ENCODE peak calls at places on chromosomes 2 and 18, in ten cellular contexts. One of them, this sample, is unnamed.

GRCh38 chr2:166494140-166494544 is at the start of gene SCN7A:
- DNase-seq in adrenal gland: peak
- DNase-seq in GM12865: no peak
- DNase-seq in fibroblast of the aortic adventitia: peak
- DNase-seq in mucosa of descending colon: peak
- DNase-seq in kidney: peak
- DNase-seq in GM23338: peak
- DNase-seq in dorsolateral prefrontal cortex: peak
- DNase-seq in osteocyte: no peak
- DNase-seq in spleen: peak
- DNase-seq in this sample: no peak

GRCh38 chr18:11393486-11393885 is 215.9 kb upstream of the SLC35G4 start:
- DNase-seq in adrenal gland: no peak
- DNase-seq in GM12865: no peak
- DNase-seq in fibroblast of the aortic adventitia: peak
- DNase-seq in mucosa of descending colon: no peak
- DNase-seq in kidney: no peak
- DNase-seq in GM23338: peak
- DNase-seq in dorsolateral prefrontal cortex: no peak
- DNase-seq in osteocyte: no peak
- DNase-seq in spleen: no peak
- DNase-seq in this sample: no peak

GRCh38 chr2:43495727-43496126 is 100.1 kb downstream of the THADA start:
- DNase-seq in adrenal gland: no peak
- DNase-seq in GM12865: no peak
- DNase-seq in fibroblast of the aortic adventitia: peak
- DNase-seq in mucosa of descending colon: no peak
- DNase-seq in kidney: no peak
- DNase-seq in GM23338: no peak
- DNase-seq in dorsolateral prefrontal cortex: no peak
- DNase-seq in osteocyte: no peak
- DNase-seq in spleen: no peak
- DNase-seq in this sample: no peak

GRCh38 chr2:68974251-68974650 is at the start of gene GKN1:
- DNase-seq in adrenal gland: no peak
- DNase-seq in GM12865: no peak
- DNase-seq in fibroblast of the aortic adventitia: no peak
- DNase-seq in mucosa of descending colon: no peak
- DNase-seq in kidney: no peak
- DNase-seq in GM23338: no peak
- DNase-seq in dorsolateral prefrontal cortex: no peak
- DNase-seq in osteocyte: no peak
- DNase-seq in spleen: no peak
- DNase-seq in this sample: no peak

GRCh38 chr18:8794133-8794986 is 89.0 kb downstream of the MTCL1 start:
- DNase-seq in adrenal gland: no peak
- DNase-seq in GM12865: no peak
- DNase-seq in fibroblast of the aortic adventitia: peak
- DNase-seq in mucosa of descending colon: no peak
- DNase-seq in kidney: no peak
- DNase-seq in GM23338: no peak
- DNase-seq in dorsolateral prefrontal cortex: no peak
- DNase-seq in osteocyte: no peak
- DNase-seq in spleen: no peak
- DNase-seq in this sample: peak

GRCh38 chr2:148990968-148991367 is 47.5 kb upstream of the LYPD6B start:
- DNase-seq in adrenal gland: no peak
- DNase-seq in GM12865: no peak
- DNase-seq in fibroblast of the aortic adventitia: no peak
- DNase-seq in mucosa of descending colon: no peak
- DNase-seq in kidney: no peak
- DNase-seq in GM23338: no peak
- DNase-seq in dorsolateral prefrontal cortex: no peak
- DNase-seq in osteocyte: no peak
- DNase-seq in spleen: no peak
- DNase-seq in this sample: no peak

GRCh38 chr2:108215794-108216211 is 24.0 kb upstream of the SULT1C3 start:
- DNase-seq in adrenal gland: no peak
- DNase-seq in GM12865: no peak
- DNase-seq in fibroblast of the aortic adventitia: peak
- DNase-seq in mucosa of descending colon: peak
- DNase-seq in kidney: no peak
- DNase-seq in GM23338: peak
- DNase-seq in dorsolateral prefrontal cortex: no peak
- DNase-seq in osteocyte: no peak
- DNase-seq in spleen: no peak
- DNase-seq in this sample: peak

GRCh38 chr2:33210626-33211025 is 263.9 kb downstream of the LTBP1 start:
- DNase-seq in adrenal gland: no peak
- DNase-seq in GM12865: no peak
- DNase-seq in fibroblast of the aortic adventitia: peak
- DNase-seq in mucosa of descending colon: no peak
- DNase-seq in kidney: peak
- DNase-seq in GM23338: peak
- DNase-seq in dorsolateral prefrontal cortex: no peak
- DNase-seq in osteocyte: no peak
- DNase-seq in spleen: no peak
- DNase-seq in this sample: peak

GRCh38 chr2:30688956-30689401 is 118.3 kb downstream of the CAPN13 start:
- DNase-seq in adrenal gland: no peak
- DNase-seq in GM12865: no peak
- DNase-seq in fibroblast of the aortic adventitia: no peak
- DNase-seq in mucosa of descending colon: no peak
- DNase-seq in kidney: no peak
- DNase-seq in GM23338: no peak
- DNase-seq in dorsolateral prefrontal cortex: peak
- DNase-seq in osteocyte: peak
- DNase-seq in spleen: no peak
- DNase-seq in this sample: no peak

GRCh38 chr2:160415991-160416390 is 77.6 kb downstream of the RBMS1 start:
- DNase-seq in adrenal gland: no peak
- DNase-seq in GM12865: no peak
- DNase-seq in fibroblast of the aortic adventitia: peak
- DNase-seq in mucosa of descending colon: no peak
- DNase-seq in kidney: no peak
- DNase-seq in GM23338: peak
- DNase-seq in dorsolateral prefrontal cortex: no peak
- DNase-seq in osteocyte: no peak
- DNase-seq in spleen: no peak
- DNase-seq in this sample: peak

GRCh38 chr2:154244932-154245331 is 373.2 kb downstream of the GALNT13 start:
- DNase-seq in adrenal gland: no peak
- DNase-seq in GM12865: no peak
- DNase-seq in fibroblast of the aortic adventitia: no peak
- DNase-seq in mucosa of descending colon: no peak
- DNase-seq in kidney: no peak
- DNase-seq in GM23338: no peak
- DNase-seq in dorsolateral prefrontal cortex: no peak
- DNase-seq in osteocyte: no peak
- DNase-seq in spleen: no peak
- DNase-seq in this sample: no peak

GRCh38 chr2:98598781-98599428 is 9.4 kb downstream of the COA5 start:
- DNase-seq in adrenal gland: no peak
- DNase-seq in GM12865: no peak
- DNase-seq in fibroblast of the aortic adventitia: peak
- DNase-seq in mucosa of descending colon: no peak
- DNase-seq in kidney: no peak
- DNase-seq in GM23338: no peak
- DNase-seq in dorsolateral prefrontal cortex: no peak
- DNase-seq in osteocyte: no peak
- DNase-seq in spleen: no peak
- DNase-seq in this sample: peak

GRCh38 chr2:74188018-74188601 is 9.4 kb upstream of the MOB1A start:
- DNase-seq in adrenal gland: no peak
- DNase-seq in GM12865: no peak
- DNase-seq in fibroblast of the aortic adventitia: peak
- DNase-seq in mucosa of descending colon: no peak
- DNase-seq in kidney: no peak
- DNase-seq in GM23338: peak
- DNase-seq in dorsolateral prefrontal cortex: no peak
- DNase-seq in osteocyte: peak
- DNase-seq in spleen: peak
- DNase-seq in this sample: peak

GRCh38 chr2:69741281-69742169 is at the start of gene ANXA4:
- DNase-seq in adrenal gland: peak
- DNase-seq in GM12865: peak
- DNase-seq in fibroblast of the aortic adventitia: peak
- DNase-seq in mucosa of descending colon: peak
- DNase-seq in kidney: peak
- DNase-seq in GM23338: peak
- DNase-seq in dorsolateral prefrontal cortex: no peak
- DNase-seq in osteocyte: peak
- DNase-seq in spleen: peak
- DNase-seq in this sample: peak

GRCh38 chr2:118016911-118017310 is 3.0 kb upstream of the CCDC93 start:
- DNase-seq in adrenal gland: no peak
- DNase-seq in GM12865: no peak
- DNase-seq in fibroblast of the aortic adventitia: no peak
- DNase-seq in mucosa of descending colon: no peak
- DNase-seq in kidney: no peak
- DNase-seq in GM23338: no peak
- DNase-seq in dorsolateral prefrontal cortex: no peak
- DNase-seq in osteocyte: no peak
- DNase-seq in spleen: no peak
- DNase-seq in this sample: no peak

GRCh38 chr18:21115519-21116411 is 4.2 kb upstream of the ROCK1 start:
- DNase-seq in adrenal gland: no peak
- DNase-seq in GM12865: no peak
- DNase-seq in fibroblast of the aortic adventitia: peak
- DNase-seq in mucosa of descending colon: no peak
- DNase-seq in kidney: no peak
- DNase-seq in GM23338: peak
- DNase-seq in dorsolateral prefrontal cortex: no peak
- DNase-seq in osteocyte: no peak
- DNase-seq in spleen: no peak
- DNase-seq in this sample: peak

GRCh38 chr2:200223385-200223784 is 83.1 kb upstream of the SPATS2L start:
- DNase-seq in adrenal gland: no peak
- DNase-seq in GM12865: no peak
- DNase-seq in fibroblast of the aortic adventitia: peak
- DNase-seq in mucosa of descending colon: no peak
- DNase-seq in kidney: no peak
- DNase-seq in GM23338: no peak
- DNase-seq in dorsolateral prefrontal cortex: no peak
- DNase-seq in osteocyte: no peak
- DNase-seq in spleen: no peak
- DNase-seq in this sample: peak

DNA sequence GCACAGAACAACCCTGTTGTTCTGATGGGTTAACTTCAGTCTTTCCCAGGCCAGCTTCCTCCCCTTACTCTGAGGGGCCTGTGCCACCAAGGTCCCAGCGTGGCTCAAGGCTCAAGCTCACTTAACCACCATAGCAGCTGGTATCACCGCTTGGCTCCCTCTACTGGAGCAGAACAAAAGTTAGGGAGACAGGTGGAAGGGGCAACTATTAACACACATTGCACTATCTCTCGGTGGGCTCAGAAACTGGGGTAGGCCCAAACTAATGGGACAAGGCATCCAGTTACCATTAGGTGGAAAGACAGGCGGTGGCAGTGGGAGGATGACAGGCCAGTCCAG is 88.7 kb upstream of the ATL2 start:
- DNase-seq in adrenal gland: peak
- DNase-seq in GM12865: peak
- DNase-seq in fibroblast of the aortic adventitia: no peak
- DNase-seq in mucosa of descending colon: peak
- DNase-seq in kidney: no peak
- DNase-seq in GM23338: peak
- DNase-seq in dorsolateral prefrontal cortex: no peak
- DNase-seq in osteocyte: no peak
- DNase-seq in spleen: no peak
- DNase-seq in this sample: peak
- TF ChIP-seq CTCF in adrenal gland: peak
- TF ChIP-seq CTCF in GM12865: peak
- TF ChIP-seq CTCF in fibroblast of the aortic adventitia: peak
- TF ChIP-seq CTCF in mucosa of descending colon: peak
- TF ChIP-seq CTCF in kidney: peak
- TF ChIP-seq CTCF in GM23338: peak
- TF ChIP-seq CTCF in dorsolateral prefrontal cortex: peak
- TF ChIP-seq CTCF in osteocyte: peak
- TF ChIP-seq CTCF in spleen: peak
- TF ChIP-seq CTCF in this sample: peak

GRCh38 chr2:42493885-42494433 is at the start of gene KCNG3:
- DNase-seq in adrenal gland: peak
- DNase-seq in GM12865: peak
- DNase-seq in fibroblast of the aortic adventitia: no peak
- DNase-seq in mucosa of descending colon: peak
- DNase-seq in kidney: peak
- DNase-seq in GM23338: peak
- DNase-seq in dorsolateral prefrontal cortex: peak
- DNase-seq in osteocyte: no peak
- DNase-seq in spleen: peak
- DNase-seq in this sample: no peak
- TF ChIP-seq CTCF in adrenal gland: no peak
- TF ChIP-seq CTCF in GM12865: no peak
- TF ChIP-seq CTCF in fibroblast of the aortic adventitia: no peak
- TF ChIP-seq CTCF in mucosa of descending colon: no peak
- TF ChIP-seq CTCF in kidney: no peak
- TF ChIP-seq CTCF in GM23338: no peak
- TF ChIP-seq CTCF in dorsolateral prefrontal cortex: no peak
- TF ChIP-seq CTCF in osteocyte: no peak
- TF ChIP-seq CTCF in spleen: no peak
- TF ChIP-seq CTCF in this sample: no peak

DNA sequence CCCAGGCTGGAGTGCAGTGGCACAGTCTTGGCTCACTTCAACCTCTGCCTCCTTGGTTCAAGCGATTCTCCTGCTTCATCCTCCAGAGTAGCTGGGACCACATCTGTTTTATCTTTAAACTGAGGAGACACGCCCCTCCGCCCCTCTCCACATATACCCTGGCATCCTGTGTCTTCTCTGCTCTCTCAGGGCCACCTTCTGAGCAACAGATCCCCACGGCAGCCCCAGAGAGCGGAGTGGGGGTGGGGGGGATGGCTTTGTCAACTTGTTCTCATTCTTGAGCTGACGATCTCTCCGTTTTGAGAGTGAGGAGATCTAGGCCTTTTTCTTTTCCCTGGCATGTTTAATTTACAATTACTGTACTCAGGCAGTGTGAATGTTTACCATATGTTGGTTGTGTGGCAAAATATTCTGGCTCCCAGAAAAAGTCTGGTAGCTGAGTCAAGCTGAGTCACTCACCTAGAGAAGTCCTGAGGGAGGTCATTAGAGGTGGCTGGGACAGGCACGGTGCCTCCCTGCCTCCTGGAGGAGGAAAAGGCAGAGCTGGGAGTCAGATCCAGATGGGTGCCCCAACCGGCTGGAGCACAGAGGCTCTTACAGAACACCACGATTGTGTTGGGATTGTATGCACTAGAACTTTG is 19.5 kb upstream of the ID2 start:
- DNase-seq in adrenal gland: no peak
- DNase-seq in GM12865: no peak
- DNase-seq in fibroblast of the aortic adventitia: peak
- DNase-seq in mucosa of descending colon: no peak
- DNase-seq in kidney: peak
- DNase-seq in GM23338: no peak
- DNase-seq in dorsolateral prefrontal cortex: no peak
- DNase-seq in osteocyte: no peak
- DNase-seq in spleen: no peak
- DNase-seq in this sample: peak
- TF ChIP-seq CTCF in adrenal gland: no peak
- TF ChIP-seq CTCF in GM12865: no peak
- TF ChIP-seq CTCF in fibroblast of the aortic adventitia: no peak
- TF ChIP-seq CTCF in mucosa of descending colon: no peak
- TF ChIP-seq CTCF in kidney: peak
- TF ChIP-seq CTCF in GM23338: no peak
- TF ChIP-seq CTCF in dorsolateral prefrontal cortex: no peak
- TF ChIP-seq CTCF in osteocyte: peak
- TF ChIP-seq CTCF in spleen: no peak
- TF ChIP-seq CTCF in this sample: peak

GRCh38 chr2:130263606-130264005 is 65.4 kb upstream of the TUBA3E start:
- DNase-seq in adrenal gland: no peak
- DNase-seq in GM12865: no peak
- DNase-seq in fibroblast of the aortic adventitia: no peak
- DNase-seq in mucosa of descending colon: no peak
- DNase-seq in kidney: no peak
- DNase-seq in GM23338: no peak
- DNase-seq in dorsolateral prefrontal cortex: no peak
- DNase-seq in osteocyte: no peak
- DNase-seq in spleen: no peak
- DNase-seq in this sample: no peak
- TF ChIP-seq CTCF in adrenal gland: no peak
- TF ChIP-seq CTCF in GM12865: no peak
- TF ChIP-seq CTCF in fibroblast of the aortic adventitia: no peak
- TF ChIP-seq CTCF in mucosa of descending colon: no peak
- TF ChIP-seq CTCF in kidney: no peak
- TF ChIP-seq CTCF in GM23338: no peak
- TF ChIP-seq CTCF in dorsolateral prefrontal cortex: no peak
- TF ChIP-seq CTCF in osteocyte: no peak
- TF ChIP-seq CTCF in spleen: no peak
- TF ChIP-seq CTCF in this sample: no peak